ENCODE peak calls at places on chromosome 20, in seven cellular contexts. K is NCI-H2081; M is left cardiac atrium; Y is stimulated activated effector memory CD8-positive, alpha-beta T cell treated with anti-CD3 and anti-CD28 coated beads, Interleukin-12 subunit alpha, Interleukin-12 subunit beta, amount 100 ng/mL, for 72 hours; E is NCI-H1694; F is omental fat pad; L is naive thymus-derived CD4-positive, alpha-beta T cell. I is an unnamed sample.

GRCh38 chr20:42492998-42493397 is 696.7 kb downstream of the PTPRT start:
- DNase-seq in K (no peak), M (no peak), Y (no peak), E (no peak), F (no peak), L (no peak), I (no peak)

GRCh38 chr20:12177657-12178293 is 260.1 kb downstream of the BTBD3 start:
- DNase-seq in K (peak), M (no peak), Y (no peak), E (no peak), F (no peak), L (no peak), I (no peak)

GRCh38 chr20:21175433-21175832 is 49.6 kb downstream of the KIZ start:
- DNase-seq in K (no peak), M (no peak), Y (no peak), E (no peak), F (no peak), L (no peak), I (no peak)

GRCh38 chr20:23923891-23924435 is 44.4 kb upstream of the CST5 start:
- DNase-seq in K (no peak), M (no peak), Y (peak), E (no peak), F (no peak), L (no peak), I (no peak)

GRCh38 chr20:17498641-17499040 is 32.5 kb downstream of the BFSP1 start:
- DNase-seq in K (no peak), M (no peak), Y (no peak), E (no peak), F (no peak), L (no peak), I (no peak)

GRCh38 chr20:22385602-22386299 is 198.6 kb downstream of the FOXA2 start:
- DNase-seq in K (peak), M (no peak), Y (no peak), E (no peak), F (no peak), L (no peak), I (no peak)

GRCh38 chr20:24672181-24672880 is 202.9 kb downstream of the SYNDIG1 start:
- DNase-seq in K (no peak), M (no peak), Y (no peak), E (no peak), F (no peak), L (no peak), I (no peak)

GRCh38 chr20:17622851-17623508 is 53.1 kb downstream of the DSTN start:
- DNase-seq in K (no peak), M (no peak), Y (no peak), E (no peak), F (no peak), L (no peak), I (no peak)

GRCh38 chr20:42373049-42373448 is 754.9 kb upstream of the CHD6 start:
- DNase-seq in K (no peak), M (no peak), Y (no peak), E (no peak), F (no peak), L (no peak), I (no peak)

GRCh38 chr20:33846291-33846916 is 35.3 kb downstream of the CHMP4B start:
- DNase-seq in K (no peak), M (no peak), Y (no peak), E (no peak), F (no peak), L (no peak), I (no peak)

GRCh38 chr20:6756961-6757595 is 10.4 kb upstream of the BMP2 start:
- DNase-seq in K (no peak), M (no peak), Y (no peak), E (no peak), F (no peak), L (no peak), I (no peak)

GRCh38 chr20:10611357-10611756 is 62.4 kb downstream of the JAG1 start:
- DNase-seq in K (no peak), M (peak), Y (no peak), E (no peak), F (no peak), L (no peak), I (no peak)

GRCh38 chr20:34549291-34549928 is 9.1 kb upstream of the MAP1LC3A start:
- DNase-seq in K (no peak), M (no peak), Y (no peak), E (no peak), F (no peak), L (no peak), I (no peak)

GRCh38 chr20:51188941-51189340 is 166.0 kb upstream of the KCNG1 start:
- DNase-seq in K (no peak), M (no peak), Y (no peak), E (no peak), F (no peak), L (no peak), I (no peak)

GRCh38 chr20:28562510-28562898 is 2695.0 kb upstream of the DEFB115 start:
- DNase-seq in K (no peak), M (no peak), Y (no peak), E (no peak), F (no peak), L (no peak), I (no peak)

GRCh38 chr20:33852971-33853813 is 42.0 kb downstream of the CHMP4B start:
- DNase-seq in K (no peak), M (no peak), Y (no peak), E (no peak), F (no peak), L (peak), I (no peak)

GRCh38 chr20:37385176-37385575 is 39.2 kb downstream of the SRC start:
- DNase-seq in K (no peak), M (no peak), Y (no peak), E (no peak), F (no peak), L (no peak), I (no peak)

GRCh38 chr20:44309763-44310663 is 989 bp downstream of the FITM2 start:
- DNase-seq in K (no peak), M (peak), Y (peak), E (no peak), F (no peak), L (no peak), I (no peak)

GRCh38 chr20:57291003-57291402 is 24.6 kb upstream of the BMP7 start:
- DNase-seq in K (no peak), M (no peak), Y (no peak), E (no peak), F (no peak), L (no peak), I (no peak)

GRCh38 chr20:39356913-39357312 is 394.8 kb downstream of the DHX35 start:
- DNase-seq in K (no peak), M (no peak), Y (no peak), E (no peak), F (no peak), L (no peak), I (no peak)

GRCh38 chr20:34538671-34539123 is 19.8 kb upstream of the MAP1LC3A start:
- DNase-seq in K (no peak), M (peak), Y (peak), E (no peak), F (no peak), L (no peak), I (peak)

GRCh38 chr20:58148891-58149290 is 79.6 kb downstream of the ANKRD60 start:
- DNase-seq in K (no peak), M (no peak), Y (no peak), E (no peak), F (no peak), L (no peak), I (no peak)

GRCh38 chr20:5535211-5535756 is 214.9 kb upstream of the SHLD1 start:
- DNase-seq in K (no peak), M (no peak), Y (no peak), E (no peak), F (no peak), L (no peak), I (no peak)

GRCh38 chr20:3777726-3778629 is 3.3 kb downstream of the SPEF1 start:
- DNase-seq in K (peak), M (peak), Y (peak), E (peak), F (no peak), L (no peak), I (peak)

GRCh38 chr20:46264391-46265266 is 43.7 kb downstream of the CDH22 start:
- DNase-seq in K (peak), M (no peak), Y (no peak), E (no peak), F (no peak), L (no peak), I (no peak)

GRCh38 chr20:50798650-50799049 is 3.8 kb downstream of the BCAS4 start:
- DNase-seq in K (no peak), M (no peak), Y (no peak), E (no peak), F (no peak), L (no peak), I (no peak)

I was measured in B cell.